ENCODE peak calls at places on chromosomes 2 and 18, in four cellular contexts. One of them, this sample, is unnamed.

GRCh38 chr2:239302808-239303557 is 97.8 kb downstream of the HDAC4 start:
- DNase-seq in SK-N-SH: no peak
- DNase-seq in K562: no peak
- DNase-seq in IMR-90: no peak
- DNase-seq in this sample: no peak

GRCh38 chr2:197575987-197576386 is 60.1 kb downstream of the MOB4 start:
- DNase-seq in K562: no peak
- DNase-seq in IMR-90: peak
- DNase-seq in SK-N-SH: no peak
- DNase-seq in this sample: no peak

GRCh38 chr2:42979416-42979869 is 187.1 kb upstream of the HAAO start:
- DNase-seq in IMR-90: no peak
- DNase-seq in SK-N-SH: no peak
- DNase-seq in K562: no peak
- DNase-seq in this sample: no peak

GRCh38 chr2:127479866-127480743 is 46.2 kb downstream of the IWS1 start:
- DNase-seq in K562: no peak
- DNase-seq in SK-N-SH: no peak
- DNase-seq in IMR-90: no peak
- DNase-seq in this sample: no peak

GRCh38 chr2:10524341-10524740 is 76.2 kb upstream of the ODC1 start:
- DNase-seq in SK-N-SH: no peak
- DNase-seq in IMR-90: no peak
- DNase-seq in K562: no peak
- DNase-seq in this sample: peak

GRCh38 chr2:85011098-85011497 is 40.1 kb downstream of the KCMF1 start:
- DNase-seq in K562: no peak
- DNase-seq in SK-N-SH: no peak
- DNase-seq in IMR-90: no peak
- DNase-seq in this sample: no peak

GRCh38 chr2:238160206-238161129 is 1.7 kb downstream of the ERFE start:
- DNase-seq in IMR-90: peak
- DNase-seq in K562: peak
- DNase-seq in SK-N-SH: peak
- DNase-seq in this sample: peak

GRCh38 chr2:23280401-23280800 is 104.6 kb upstream of the KLHL29 start:
- DNase-seq in SK-N-SH: no peak
- DNase-seq in K562: no peak
- DNase-seq in IMR-90: no peak
- DNase-seq in this sample: no peak

GRCh38 chr2:99861376-99861760 is 281.0 kb downstream of the AFF3 start:
- DNase-seq in K562: no peak
- DNase-seq in SK-N-SH: no peak
- DNase-seq in IMR-90: peak
- DNase-seq in this sample: no peak

GRCh38 chr2:1818404-1818803 is 74.1 kb upstream of the PXDN start:
- DNase-seq in SK-N-SH: no peak
- DNase-seq in K562: no peak
- DNase-seq in IMR-90: peak
- DNase-seq in this sample: no peak

GRCh38 chr2:142936629-142937028 is 59.2 kb downstream of the KYNU start:
- DNase-seq in K562: peak
- DNase-seq in SK-N-SH: no peak
- DNase-seq in IMR-90: no peak
- DNase-seq in this sample: no peak

GRCh38 chr2:67514515-67514914 is 117.4 kb downstream of the ETAA1 start:
- DNase-seq in K562: no peak
- DNase-seq in IMR-90: peak
- DNase-seq in SK-N-SH: no peak
- DNase-seq in this sample: no peak

GRCh38 chr18:7158201-7158600 is 40.6 kb upstream of the LAMA1 start:
- DNase-seq in SK-N-SH: no peak
- DNase-seq in IMR-90: peak
- DNase-seq in K562: no peak
- DNase-seq in this sample: no peak

GRCh38 chr18:22939649-22940048 is 6.5 kb downstream of the RBBP8 start:
- DNase-seq in IMR-90: no peak
- DNase-seq in SK-N-SH: no peak
- DNase-seq in K562: no peak
- DNase-seq in this sample: no peak

GRCh38 chr2:156294945-156295580 is 37.5 kb downstream of the NR4A2 start:
- DNase-seq in IMR-90: no peak
- DNase-seq in SK-N-SH: no peak
- DNase-seq in K562: no peak
- DNase-seq in this sample: no peak

DNA sequence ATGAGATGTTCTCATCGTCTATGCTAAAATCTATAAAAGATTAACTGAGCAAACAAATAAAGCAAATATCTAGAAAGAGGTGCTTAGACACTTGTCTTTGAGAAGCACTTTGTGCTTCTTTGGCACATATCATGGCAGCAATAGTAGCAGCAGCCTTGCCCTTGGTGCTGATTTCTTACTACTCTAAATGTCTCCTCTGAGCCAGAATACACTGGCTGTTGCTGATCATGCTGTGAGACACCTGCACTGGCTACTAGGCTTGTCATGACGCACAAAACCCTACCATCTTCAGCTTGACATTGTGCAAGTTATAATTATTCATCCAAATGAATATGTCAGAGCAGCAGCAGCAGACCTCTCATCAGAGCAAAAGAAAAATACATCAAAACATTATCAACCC is 46.7 kb downstream of the FANCL start:
- DNase-seq in K562: no peak
- DNase-seq in IMR-90: no peak
- DNase-seq in SK-N-SH: no peak
- DNase-seq in this sample: no peak
- H3K4me3 ChIP-seq in K562: no peak
- H3K4me3 ChIP-seq in IMR-90: no peak
- H3K4me3 ChIP-seq in SK-N-SH: no peak
- H3K4me3 ChIP-seq in this sample: no peak

DNA sequence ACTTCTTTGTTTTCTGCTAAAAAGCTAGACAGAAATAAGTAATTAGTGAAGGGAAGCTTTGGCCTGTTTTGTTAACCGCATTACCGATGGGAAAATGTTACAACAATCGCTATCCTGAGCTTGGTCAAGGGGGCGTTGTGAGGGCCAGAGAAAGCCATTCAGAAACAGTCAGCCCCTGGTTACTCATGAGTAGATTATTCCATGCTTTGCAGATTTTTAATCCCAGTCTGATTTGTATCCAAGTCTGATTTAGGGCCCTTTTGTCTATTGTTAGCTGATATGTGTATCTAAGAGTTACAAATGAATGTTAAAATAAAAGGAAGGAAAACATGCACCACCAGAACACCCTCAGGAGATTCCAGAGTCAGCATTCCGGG is 99.1 kb downstream of the PRPF40A start:
- DNase-seq in K562: no peak
- DNase-seq in IMR-90: no peak
- DNase-seq in SK-N-SH: no peak
- DNase-seq in this sample: no peak
- H3K27ac ChIP-seq in K562: no peak
- H3K27ac ChIP-seq in IMR-90: no peak
- H3K27ac ChIP-seq in SK-N-SH: no peak
- H3K27ac ChIP-seq in this sample: no peak

GRCh38 chr2:66423391-66423790 is 11.5 kb upstream of the MEIS1 start:
- DNase-seq in SK-N-SH: no peak
- DNase-seq in K562: no peak
- DNase-seq in IMR-90: no peak
- DNase-seq in this sample: no peak

GRCh38 chr2:66430195-66430905 is 4.6 kb upstream of the MEIS1 start:
- DNase-seq in SK-N-SH: no peak
- DNase-seq in K562: no peak
- DNase-seq in IMR-90: no peak
- DNase-seq in this sample: no peak

GRCh38 chr2:66428986-66429612 is 5.8 kb upstream of the MEIS1 start:
- DNase-seq in K562: peak
- DNase-seq in IMR-90: peak
- DNase-seq in SK-N-SH: peak
- DNase-seq in this sample: peak

GRCh38 chr2:66427219-66427768 is 7.6 kb upstream of the MEIS1 start:
- DNase-seq in SK-N-SH: no peak
- DNase-seq in IMR-90: no peak
- DNase-seq in K562: no peak
- DNase-seq in this sample: no peak

GRCh38 chr2:66426250-66427064 is 8.5 kb upstream of the MEIS1 start:
- DNase-seq in K562: no peak
- DNase-seq in IMR-90: no peak
- DNase-seq in SK-N-SH: no peak
- DNase-seq in this sample: no peak
- H3K4me3 ChIP-seq in K562: no peak
- H3K4me3 ChIP-seq in IMR-90: peak
- H3K4me3 ChIP-seq in SK-N-SH: no peak
- H3K4me3 ChIP-seq in this sample: peak

DNA sequence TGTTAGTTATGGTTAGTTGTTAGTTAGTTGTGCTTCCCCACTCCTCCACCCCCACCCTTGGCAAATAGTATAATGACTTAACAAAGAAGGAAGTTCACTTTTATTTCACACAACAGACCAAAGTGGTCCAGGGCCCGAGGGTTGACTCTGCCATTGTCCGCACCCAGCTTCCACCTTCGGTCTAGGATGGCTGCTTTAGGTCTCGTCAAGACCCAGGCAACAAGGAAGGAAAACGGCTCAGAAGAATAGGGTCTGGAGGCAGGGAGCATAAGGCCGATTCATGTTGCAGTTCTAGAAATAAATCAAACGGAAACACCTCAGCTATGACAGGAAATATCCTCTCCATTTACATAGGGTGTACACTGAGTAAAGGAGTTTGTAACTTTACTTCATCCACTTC is 206.0 kb upstream of the CXCR4 start:
- DNase-seq in SK-N-SH: no peak
- DNase-seq in K562: no peak
- DNase-seq in IMR-90: no peak
- DNase-seq in this sample: no peak
- H3K27ac ChIP-seq in SK-N-SH: no peak
- H3K27ac ChIP-seq in K562: no peak
- H3K27ac ChIP-seq in IMR-90: no peak
- H3K27ac ChIP-seq in this sample: no peak

GRCh38 chr2:241734208-241734466 is 293 bp upstream of the D2HGDH start:
- DNase-seq in IMR-90: no peak
- DNase-seq in SK-N-SH: no peak
- DNase-seq in K562: no peak
- DNase-seq in this sample: no peak
- H3K4me3 ChIP-seq in IMR-90: peak
- H3K4me3 ChIP-seq in SK-N-SH: peak
- H3K4me3 ChIP-seq in K562: peak
- H3K4me3 ChIP-seq in this sample: peak

DNA sequence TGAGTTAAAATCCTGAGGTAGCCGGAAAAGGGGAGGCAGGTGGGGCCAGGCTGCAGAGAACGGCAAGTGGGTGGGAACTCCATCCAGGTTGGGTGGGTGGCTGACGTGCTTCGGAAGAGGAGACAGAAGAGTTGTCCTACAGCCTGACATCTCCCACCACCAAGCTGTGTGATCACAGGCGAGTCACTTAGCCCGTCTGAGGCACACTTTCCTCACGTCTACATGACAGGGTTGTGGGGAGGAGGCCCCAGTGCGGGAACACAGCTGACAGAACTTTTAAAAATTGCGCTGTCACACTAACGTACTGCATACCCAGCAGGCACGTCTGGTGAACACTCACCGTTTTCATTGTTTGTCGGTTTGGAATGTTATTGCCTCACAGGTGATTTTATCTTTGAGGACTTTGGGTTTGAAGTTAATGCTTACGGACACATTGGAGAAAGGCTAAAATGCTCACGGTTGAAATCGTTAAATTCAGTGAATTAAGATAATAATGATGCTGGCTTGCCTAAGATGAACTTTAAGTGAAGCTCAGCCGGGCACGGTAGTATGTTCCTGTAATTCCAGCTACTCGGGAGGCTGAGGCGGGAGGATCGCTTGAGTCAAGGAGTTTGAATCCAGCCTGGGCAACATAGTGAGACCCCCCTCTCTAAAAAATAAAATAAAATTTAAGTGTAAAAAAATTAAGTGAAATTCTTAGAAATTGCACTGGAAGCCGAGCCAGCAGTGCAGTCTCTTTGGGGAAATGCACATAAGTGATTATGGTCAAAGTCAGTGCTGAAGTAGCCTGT is 8.9 kb downstream of the EMILIN2 start:
- DNase-seq in IMR-90: no peak
- DNase-seq in K562: peak
- DNase-seq in SK-N-SH: no peak
- DNase-seq in this sample: no peak
- H3K27ac ChIP-seq in IMR-90: no peak
- H3K27ac ChIP-seq in K562: peak
- H3K27ac ChIP-seq in SK-N-SH: no peak
- H3K27ac ChIP-seq in this sample: no peak

DNA sequence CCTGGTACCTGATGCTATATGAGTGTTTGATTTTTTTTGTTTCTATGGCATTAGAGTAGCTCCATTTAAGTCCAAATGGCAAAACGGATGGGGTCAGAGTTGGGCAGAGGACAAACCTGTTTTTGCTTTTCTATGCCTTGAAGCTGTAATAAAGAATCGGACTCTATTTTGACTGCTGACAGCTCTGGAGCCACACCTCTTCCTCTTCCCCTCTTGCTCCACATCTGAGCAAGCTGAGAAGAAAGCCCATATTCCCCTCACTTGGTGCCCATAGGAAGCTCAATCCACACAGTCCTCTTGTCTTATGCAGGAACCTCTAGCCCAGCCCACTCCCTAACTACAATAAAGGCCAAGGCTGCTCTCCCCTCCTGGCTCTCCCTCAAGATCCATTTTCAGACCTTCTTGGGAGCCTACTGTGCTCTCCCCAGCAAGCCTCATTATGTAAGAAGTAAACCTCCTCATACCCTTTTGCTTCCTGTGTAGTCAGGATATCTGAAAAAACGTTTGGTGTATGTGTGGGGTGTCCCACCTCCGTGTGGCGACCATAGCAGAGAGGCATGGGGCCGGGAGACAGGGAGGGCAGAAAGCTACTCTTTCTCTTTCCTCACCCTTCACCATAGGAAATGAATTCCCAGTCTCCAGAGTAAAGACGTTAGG is 42.0 kb upstream of the RAPGEF4 start:
- DNase-seq in K562: no peak
- DNase-seq in SK-N-SH: no peak
- DNase-seq in IMR-90: no peak
- DNase-seq in this sample: no peak
- H3K4me3 ChIP-seq in K562: no peak
- H3K4me3 ChIP-seq in SK-N-SH: no peak
- H3K4me3 ChIP-seq in IMR-90: no peak
- H3K4me3 ChIP-seq in this sample: no peak

This sample was measured in WERI-Rb-1.